ENCODE peak calls at places on chromosomes 5 and 9, in five cellular contexts. I is PC-3, R is pancreas, W is fibroblast of the aortic adventitia, J is left lung. K is an unnamed sample.

GRCh38 chr5:168295574-168296201 is 4.2 kb downstream of the WWC1 start:
- DNase-seq in W (peak), R (peak), I (peak), J (no peak), K (no peak)

GRCh38 chr5:177080265-177080664 is 6.5 kb upstream of the FGFR4 start:
- DNase-seq in I (no peak), W (no peak), J (no peak), R (no peak), K (no peak)

GRCh38 chr5:106376522-106376921 is 1294.2 kb downstream of the EFNA5 start:
- DNase-seq in R (no peak), J (no peak), I (no peak), W (no peak), K (no peak)

GRCh38 chr9:35553670-35554543 is 51.2 kb upstream of the TESK1 start:
- DNase-seq in I (peak), R (peak), W (peak), J (no peak), K (peak)

GRCh38 chr9:100587375-100587774 is 9.5 kb downstream of the CAVIN4 start:
- DNase-seq in W (peak), I (peak), R (no peak), J (no peak), K (no peak)

GRCh38 chr9:76720245-76720644 is 44.0 kb upstream of the PCA3 start:
- DNase-seq in J (no peak), R (no peak), I (no peak), W (no peak), K (no peak)

GRCh38 chr9:108668191-108668940 is 187.4 kb downstream of the ACTL7B start:
- DNase-seq in I (no peak), R (no peak), J (no peak), W (no peak), K (no peak)

GRCh38 chr9:133074111-133074651 is 12.4 kb downstream of the CEL start:
- DNase-seq in J (peak), I (no peak), R (peak), W (peak), K (no peak)

GRCh38 chr5:322281-322941 is 897 bp downstream of the AHRR start:
- DNase-seq in J (peak), R (peak), W (peak), I (no peak), K (no peak)

GRCh38 chr5:73215891-73216610 is 43.1 kb downstream of the TMEM174 start:
- DNase-seq in J (peak), I (peak), W (peak), R (peak), K (peak)

GRCh38 chr5:1778138-1779020 is 21.3 kb downstream of the MRPL36 start:
- DNase-seq in J (peak), R (no peak), W (no peak), I (no peak), K (no peak)

GRCh38 chr5:5372930-5373329 is 49.5 kb upstream of the ICE1 start:
- DNase-seq in J (no peak), W (no peak), I (no peak), R (no peak), K (no peak)

GRCh38 chr5:43649256-43649655 is 46.3 kb downstream of the NNT start:
- DNase-seq in W (peak), I (no peak), R (no peak), J (no peak), K (no peak)

GRCh38 chr9:130604295-130604694 is 24.9 kb downstream of the FUBP3 start:
- DNase-seq in W (no peak), I (no peak), R (no peak), J (no peak), K (no peak)

GRCh38 chr5:135576075-135576599 is 2.7 kb downstream of the CXCL14 start:
- DNase-seq in W (peak), J (no peak), I (no peak), R (no peak), K (no peak)

GRCh38 chr5:55711531-55712022 is 547 bp downstream of the SLC38A9 start:
- DNase-seq in W (no peak), R (no peak), I (no peak), J (no peak), K (no peak)

GRCh38 chr9:93814561-93814960 is 140.6 kb downstream of the BARX1 start:
- DNase-seq in W (no peak), I (no peak), J (no peak), R (no peak), K (no peak)

GRCh38 chr9:32487981-32488380 is 38.0 kb downstream of the RIGI start:
- DNase-seq in W (peak), R (no peak), J (no peak), I (no peak), K (no peak)

GRCh38 chr5:172496671-172497371 is 42.5 kb upstream of the SH3PXD2B start:
- DNase-seq in J (no peak), W (peak), I (no peak), R (no peak), K (no peak)

GRCh38 chr5:179606910-179607448 is 16.5 kb downstream of the HNRNPH1 start:
- DNase-seq in W (no peak), I (no peak), R (no peak), J (no peak), K (no peak)

GRCh38 chr9:107907715-107908114 is 418.1 kb upstream of the KLF4 start:
- DNase-seq in W (no peak), R (no peak), I (no peak), J (no peak), K (no peak)

GRCh38 chr9:133066181-133066983 is 4.6 kb downstream of the CEL start:
- DNase-seq in J (peak), W (no peak), R (peak), I (no peak), K (no peak)

GRCh38 chr5:132076202-132076830 is 2.7 kb downstream of the CSF2 start:
- DNase-seq in W (no peak), J (peak), I (no peak), R (peak), K (no peak)

GRCh38 chr9:78028926-78029325 is 2.7 kb downstream of the GNAQ start:
- DNase-seq in W (peak), R (no peak), I (no peak), J (no peak), K (no peak)
- H3K4me3 ChIP-seq in W (peak), R (no peak), I (no peak), J (peak), K (no peak)

DNA sequence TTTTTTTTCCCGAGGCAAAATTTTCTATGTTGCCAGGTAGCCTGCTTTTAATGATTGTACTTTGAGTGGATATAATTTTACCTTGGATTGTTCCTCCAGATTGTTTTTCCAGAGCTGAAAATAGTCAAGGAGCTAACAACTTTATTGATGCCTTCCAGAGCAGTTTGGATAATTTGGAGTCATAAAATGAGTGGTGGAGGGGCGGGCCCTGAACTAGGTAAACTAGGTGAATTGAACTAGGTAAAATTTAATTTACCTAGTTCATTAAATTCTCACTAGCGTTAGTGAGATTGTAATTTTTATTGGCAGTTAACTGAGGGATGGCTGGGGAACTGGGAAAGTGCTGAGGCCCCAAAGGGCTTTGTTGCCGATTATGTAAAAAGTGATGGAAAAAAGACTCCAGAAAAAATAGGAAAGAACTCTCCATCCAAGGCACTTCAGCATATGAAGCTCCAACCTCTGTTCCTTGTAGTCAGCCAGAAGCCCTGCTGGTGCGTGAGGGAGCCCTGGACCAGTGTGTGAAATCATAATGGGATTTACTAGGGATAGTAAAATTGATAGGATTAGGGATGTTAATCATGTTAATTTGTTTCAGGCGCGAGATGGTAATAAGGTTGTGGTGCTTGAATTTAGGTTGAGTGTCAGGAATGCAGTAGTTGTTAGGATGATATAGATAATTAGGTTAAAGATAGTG is 1.7 kb downstream of the DNAJC25 start:
- DNase-seq in I (no peak), W (no peak), J (no peak), R (no peak), K (no peak)
- H3K4me3 ChIP-seq in I (peak), W (peak), J (peak), R (no peak), K (peak)

GRCh38 chr5:113081881-113082546 is 105.4 kb downstream of the DCP2 start:
- DNase-seq in J (peak), R (no peak), W (peak), I (peak), K (no peak)
- H3K4me3 ChIP-seq in J (no peak), R (no peak), W (no peak), I (peak), K (no peak)

GRCh38 chr5:127281609-127282008 is 9.0 kb upstream of the MEGF10 start:
- DNase-seq in I (no peak), W (no peak), R (peak), J (peak), K (no peak)
- H3K4me3 ChIP-seq in I (no peak), W (no peak), R (no peak), J (no peak), K (no peak)

GRCh38 chr9:87323933-87324332 is 173.7 kb upstream of the DAPK1 start:
- DNase-seq in W (no peak), J (no peak), R (no peak), I (no peak), K (no peak)
- H3K4me3 ChIP-seq in W (no peak), J (no peak), R (no peak), I (no peak), K (no peak)

GRCh38 chr5:50922942-50923767 is 256.7 kb downstream of the PARP8 start:
- DNase-seq in W (no peak), R (peak), I (no peak), J (peak), K (no peak)
- H3K4me3 ChIP-seq in W (no peak), R (no peak), I (no peak), J (no peak), K (no peak)

DNA sequence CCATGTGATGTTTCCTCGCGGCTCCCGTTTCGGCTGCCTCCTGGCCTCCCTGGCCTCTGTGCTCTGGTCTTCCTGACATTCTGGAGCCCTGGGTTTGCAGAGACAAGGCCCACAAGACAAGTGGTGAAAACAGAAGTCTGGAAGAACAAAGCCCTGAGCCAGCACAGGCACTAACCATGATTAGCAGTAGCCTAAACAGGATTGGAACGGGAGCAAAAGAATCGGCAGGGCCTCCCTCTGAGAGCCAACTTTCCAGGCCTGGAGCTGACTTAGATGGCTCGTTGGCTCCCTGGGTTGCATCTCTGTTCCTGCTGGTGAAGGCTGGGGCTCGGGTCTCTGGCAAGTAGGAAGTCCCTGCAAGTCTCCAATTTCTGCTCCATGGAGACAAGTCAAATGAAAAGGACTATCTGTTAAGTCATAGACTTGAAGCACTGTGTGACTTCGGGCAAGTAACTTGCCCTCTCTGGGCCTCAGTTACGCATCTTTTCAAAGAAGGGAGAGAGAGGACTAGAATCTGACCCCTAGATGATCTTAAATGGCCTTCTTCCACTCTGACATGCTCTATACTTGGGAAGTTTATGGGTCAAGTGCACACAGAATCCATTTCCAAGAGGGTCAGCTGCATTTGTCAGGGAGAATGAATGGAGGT is 3.3 kb downstream of the COL27A1 start:
- DNase-seq in R (no peak), I (no peak), J (no peak), W (no peak), K (no peak)
- H3K4me3 ChIP-seq in R (no peak), I (no peak), J (no peak), W (no peak), K (no peak)

GRCh38 chr5:141913560-141913959 is 10.1 kb upstream of the DELE1 start:
- DNase-seq in R (no peak), W (no peak), J (no peak), I (no peak), K (no peak)
- H3K4me3 ChIP-seq in R (no peak), W (no peak), J (no peak), I (no peak), K (no peak)